ENCODE peak calls at places on chromosomes 6 and 20, in six cellular contexts. L is tibial artery; U is uterus; Z is CD8-positive, alpha-beta T cell; Y is cardiac muscle cell; J is psoas muscle. W is an unnamed sample. For H3K4me1 and H3K36me3, the result is how much of the 10 kb centered on the place peaks cover.

GRCh38 chr20:4406627-4407026 is 315.1 kb upstream of the PRND start:
- DNase-seq in L (no peak), U (no peak), Z (no peak), Y (peak), J (no peak), W (no peak)

GRCh38 chr6:53799340-53799739 is 4.5 kb downstream of the LRRC1 start:
- DNase-seq in L (no peak), U (no peak), Z (no peak), Y (no peak), J (no peak), W (no peak)

GRCh38 chr6:47235964-47236760 is 73.5 kb downstream of the TNFRSF21 start:
- DNase-seq in L (no peak), U (no peak), Z (no peak), Y (no peak), J (no peak), W (no peak)

GRCh38 chr6:46940433-46941226 is 18.9 kb upstream of the ADGRF5 start:
- DNase-seq in L (no peak), U (no peak), Z (no peak), Y (no peak), J (no peak), W (no peak)

GRCh38 chr6:48962041-48962440 is 501.0 kb downstream of the MMUT start:
- DNase-seq in L (no peak), U (no peak), Z (no peak), Y (no peak), J (no peak), W (no peak)

GRCh38 chr6:140202964-140203363 is 828.5 kb upstream of the CITED2 start:
- DNase-seq in L (no peak), U (no peak), Z (no peak), Y (no peak), J (no peak), W (no peak)

GRCh38 chr6:156985309-156985708 is 208.1 kb downstream of the ARID1B start:
- DNase-seq in L (no peak), U (no peak), Z (no peak), Y (no peak), J (no peak), W (no peak)

GRCh38 chr6:85462673-85463072 is 12.8 kb downstream of the NT5E start:
- DNase-seq in L (no peak), U (no peak), Z (no peak), Y (no peak), J (no peak), W (no peak)

GRCh38 chr6:110331383-110331782 is 26.8 kb downstream of the METTL24 start:
- DNase-seq in L (no peak), U (no peak), Z (no peak), Y (no peak), J (no peak), W (no peak)

GRCh38 chr6:113690255-113690956 is 166.7 kb upstream of the MARCKS start:
- DNase-seq in L (no peak), U (no peak), Z (no peak), Y (peak), J (no peak), W (no peak)

GRCh38 chr6:96237656-96238347 is 222.0 kb downstream of the FUT9 start:
- DNase-seq in L (no peak), U (no peak), Z (no peak), Y (no peak), J (no peak), W (no peak)

GRCh38 chr6:107624050-107624449 is 134.1 kb downstream of the SOBP start:
- DNase-seq in L (no peak), U (no peak), Z (no peak), Y (no peak), J (no peak), W (no peak)

GRCh38 chr6:11744753-11745152 is 33.9 kb downstream of the ADTRP start:
- DNase-seq in L (peak), U (peak), Z (no peak), Y (peak), J (peak), W (peak)

GRCh38 chr6:42831237-42831636 is 48.2 kb upstream of the RPL7L1 start:
- DNase-seq in L (no peak), U (no peak), Z (no peak), Y (no peak), J (no peak), W (no peak)

GRCh38 chr6:123745877-123746276 is 57.8 kb upstream of the NKAIN2 start:
- DNase-seq in L (no peak), U (no peak), Z (no peak), Y (peak), J (no peak), W (no peak)

GRCh38 chr20:29878281-29878741 is 1379.2 kb upstream of the DEFB115 start:
- DNase-seq in L (no peak), U (no peak), Z (no peak), Y (peak), J (no peak), W (peak)

GRCh38 chr6:11732036-11732545 is 46.5 kb downstream of the ADTRP start:
- DNase-seq in L (peak), U (peak), Z (no peak), Y (peak), J (peak), W (peak)

GRCh38 chr6:105596284-105596755 is 193.4 kb upstream of the PREP start:
- DNase-seq in L (no peak), U (no peak), Z (no peak), Y (peak), J (no peak), W (no peak)

GRCh38 chr6:168536196-168536595 is 95.2 kb downstream of the SMOC2 start:
- DNase-seq in L (no peak), U (no peak), Z (no peak), Y (no peak), J (no peak), W (no peak)

GRCh38 chr20:51022227-51022802 is 592 bp downstream of the KCNG1 start:
- DNase-seq in L (no peak), U (no peak), Z (no peak), Y (no peak), J (no peak), W (no peak)

GRCh38 chr6:33298773-33299236 is at the start of gene RGL2:
- DNase-seq in L (peak), U (peak), Z (peak), Y (peak), J (peak), W (peak)

GRCh38 chr20:38181207-38181693 is 16.2 kb upstream of the TGM2 start:
- DNase-seq in L (no peak), U (no peak), Z (no peak), Y (no peak), J (no peak), W (no peak)

GRCh38 chr6:35370799-35371493 is 28.6 kb downstream of the PPARD start:
- DNase-seq in L (peak), U (no peak), Z (no peak), Y (no peak), J (no peak), W (peak)

GRCh38 chr6:36679043-36679821 is 718 bp downstream of the CDKN1A start:
- DNase-seq in L (peak), U (peak), Z (no peak), Y (peak), J (peak), W (peak)

GRCh38 chr6:18359237-18359885 is 27.8 kb upstream of the RNF144B start:
- DNase-seq in L (no peak), U (no peak), Z (no peak), Y (no peak), J (no peak), W (no peak)

GRCh38 chr6:128519931-128520435 is 416 bp downstream of the PTPRK start:
- DNase-seq in L (peak), U (no peak), Z (peak), Y (peak), J (no peak), W (peak)

GRCh38 chr6:105990151-105990550 is 96.0 kb upstream of the PRDM1 start:
- DNase-seq in L (no peak), U (no peak), Z (no peak), Y (no peak), J (no peak), W (no peak)

GRCh38 chr6:35302604-35303218 is 5.1 kb downstream of the DEF6 start:
- DNase-seq in L (peak), U (no peak), Z (peak), Y (peak), J (peak), W (peak)

GRCh38 chr20:64188682-64189529 is 24.7 kb downstream of the MYT1 start:
- DNase-seq in L (no peak), U (no peak), Z (no peak), Y (peak), J (no peak), W (no peak)

GRCh38 chr6:125358898-125359297 is 57.1 kb upstream of the HDDC2 start:
- DNase-seq in L (no peak), U (no peak), Z (no peak), Y (no peak), J (no peak), W (no peak)

GRCh38 chr6:44569931-44570385 is 182.5 kb downstream of the CDC5L start:
- DNase-seq in L (peak), U (no peak), Z (no peak), Y (peak), J (peak), W (peak)

GRCh38 chr6:41374618-41375590 is 39.5 kb downstream of the NCR2 start:
- DNase-seq in L (no peak), U (no peak), Z (no peak), Y (no peak), J (no peak), W (no peak)

GRCh38 chr6:83215131-83216047 is 22.2 kb downstream of the RWDD2A start:
- DNase-seq in L (peak), U (peak), Z (peak), Y (peak), J (peak), W (no peak)
- TF ChIP-seq CTCF in L (peak), U (peak), Z (peak), Y (peak), J (peak), W (peak)

GRCh38 chr6:31287621-31288020 is 15.7 kb upstream of the HLA-C start:
- DNase-seq in L (no peak), U (no peak), Z (no peak), Y (no peak), J (no peak), W (peak)
- H3K4me1 ChIP-seq in L (under half), U (under half), Z (under half), Y (under half), J (under half), W (under half)

DNA sequence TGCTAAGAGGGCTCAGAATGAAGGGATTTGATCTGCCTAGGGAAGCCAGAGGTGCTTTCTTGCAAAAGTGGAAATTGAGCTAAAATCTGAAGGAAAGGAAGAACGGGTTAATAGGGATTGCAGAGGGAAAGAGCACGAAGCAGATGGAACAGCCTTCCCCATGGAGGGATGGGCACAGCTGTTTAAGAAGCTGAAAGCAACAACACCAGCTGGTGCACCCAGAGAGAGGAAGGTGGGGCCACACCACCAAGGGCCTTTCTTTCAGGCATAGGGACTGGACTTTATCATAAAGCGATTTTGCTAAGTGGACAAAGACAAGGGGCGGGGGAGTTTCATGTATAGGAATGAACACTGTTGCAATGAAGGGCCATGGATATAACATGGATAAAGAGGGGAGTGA is 65.8 kb upstream of the SNRPB2 start:
- DNase-seq in L (no peak), U (no peak), Z (no peak), Y (no peak), J (no peak), W (no peak)
- H3K36me3 ChIP-seq in L (under half), U (under half), Z (under half), Y (under half), J (under half), W (under half)

DNA sequence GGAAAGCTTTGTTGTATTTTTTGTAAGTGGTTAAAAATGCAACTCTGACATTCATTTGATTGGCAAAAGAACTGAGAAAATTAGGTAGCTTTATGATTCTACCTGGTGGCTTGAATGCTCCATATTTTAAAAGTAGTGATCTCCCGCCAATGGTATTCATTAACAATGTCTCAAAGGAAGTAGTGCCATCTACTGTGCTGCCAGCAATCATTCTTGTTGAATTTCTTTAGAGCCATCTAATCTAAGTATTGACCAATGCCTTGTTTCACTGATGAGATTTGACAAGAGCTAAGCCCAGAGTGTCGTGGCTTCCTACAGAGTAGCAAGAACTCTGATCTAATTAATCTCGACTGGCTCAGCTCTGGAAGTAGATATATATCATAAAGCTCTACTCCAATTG is 696.7 kb downstream of the C6orf118 start:
- DNase-seq in L (no peak), U (no peak), Z (no peak), Y (no peak), J (no peak), W (no peak)
- TF ChIP-seq CTCF in L (no peak), U (no peak), Z (no peak), Y (no peak), J (no peak), W (no peak)